ENCODE peak calls at places on chromosomes 1 and 21, in nine cellular contexts. J is sigmoid colon, Z is endodermal cell, U is mesenchymal stem cell, N is heart left ventricle, V is AG04450, I is psoas muscle, A is mammary epithelial cell, W is suprapubic skin. S is an unnamed sample.

GRCh38 chr1:61080408-61081134 is 1.8 kb upstream of the NFIA start:
- DNase-seq in J (no peak), Z (no peak), U (peak; percentile 11), N (no peak), V (no peak), I (no peak), A (no peak), W (no peak), S (no peak)

GRCh38 chr1:224430511-224431113 is 4.0 kb downstream of the WDR26 start:
- DNase-seq in J (no peak), Z (no peak), U (peak; percentile 74), N (no peak), V (no peak), I (no peak), A (peak; percentile 62), W (no peak), S (no peak)

GRCh38 chr1:228375578-228376261 is 30.9 kb downstream of the TRIM11 start:
- DNase-seq in J (peak; percentile 61), Z (no peak), U (no peak), N (peak; percentile 41), V (no peak), I (peak; percentile 51), A (no peak), W (no peak), S (peak; percentile 64)

GRCh38 chr1:226882187-226882586 is 11.8 kb downstream of the PSEN2 start:
- DNase-seq in J (no peak), Z (no peak), U (no peak), N (no peak), V (no peak), I (no peak), A (no peak), W (no peak), S (no peak)

GRCh38 chr21:35508389-35508888 is 459.3 kb upstream of the RUNX1 start:
- DNase-seq in J (peak; percentile 79), Z (peak; percentile 66), U (peak; percentile 91), N (peak; percentile 75), V (peak; percentile 18), I (peak; percentile 71), A (peak; percentile 56), W (no peak), S (peak; percentile 80)

GRCh38 chr1:65147424-65148177 is 402 bp upstream of the AK4 start:
- DNase-seq in J (peak; percentile 69), Z (peak; percentile 83), U (peak; percentile 15), N (peak; percentile 77), V (no peak), I (peak; percentile 55), A (peak; percentile 66), W (peak; percentile 79), S (peak; percentile 67)

GRCh38 chr1:114320586-114320985 is 166.9 kb upstream of the SYT6 start:
- DNase-seq in J (no peak), Z (no peak), U (peak; percentile 24), N (no peak), V (peak; percentile 65), I (no peak), A (peak; percentile 76), W (no peak), S (no peak)

GRCh38 chr1:204883405-204883804 is 12.7 kb downstream of the NFASC start:
- DNase-seq in J (no peak), Z (no peak), U (no peak), N (no peak), V (no peak), I (no peak), A (no peak), W (no peak), S (no peak)

GRCh38 chr1:87712261-87712674 is 383.6 kb downstream of the LMO4 start:
- DNase-seq in J (no peak), Z (no peak), U (no peak), N (no peak), V (no peak), I (no peak), A (peak; percentile 17), W (no peak), S (no peak)

GRCh38 chr1:184022651-184023050 is 14.9 kb downstream of the COLGALT2 start:
- DNase-seq in J (no peak), Z (no peak), U (peak; percentile 24), N (no peak), V (peak; percentile 27), I (no peak), A (no peak), W (no peak), S (no peak)

GRCh38 chr21:37787456-37787855 is 128.8 kb downstream of the KCNJ6 start:
- DNase-seq in J (no peak), Z (no peak), U (peak; percentile 87), N (no peak), V (peak; percentile 76), I (no peak), A (peak; percentile 61), W (no peak), S (no peak)

GRCh38 chr1:44220001-44220751 is 6.9 kb downstream of the DMAP1 start:
- DNase-seq in J (no peak), Z (no peak), U (peak; percentile 92), N (peak; percentile 56), V (peak; percentile 54), I (no peak), A (no peak), W (no peak), S (no peak)

GRCh38 chr1:175208773-175209492 is 16.4 kb upstream of the KIAA0040 start:
- DNase-seq in J (no peak), Z (no peak), U (no peak), N (no peak), V (no peak), I (no peak), A (no peak), W (no peak), S (no peak)

DNA sequence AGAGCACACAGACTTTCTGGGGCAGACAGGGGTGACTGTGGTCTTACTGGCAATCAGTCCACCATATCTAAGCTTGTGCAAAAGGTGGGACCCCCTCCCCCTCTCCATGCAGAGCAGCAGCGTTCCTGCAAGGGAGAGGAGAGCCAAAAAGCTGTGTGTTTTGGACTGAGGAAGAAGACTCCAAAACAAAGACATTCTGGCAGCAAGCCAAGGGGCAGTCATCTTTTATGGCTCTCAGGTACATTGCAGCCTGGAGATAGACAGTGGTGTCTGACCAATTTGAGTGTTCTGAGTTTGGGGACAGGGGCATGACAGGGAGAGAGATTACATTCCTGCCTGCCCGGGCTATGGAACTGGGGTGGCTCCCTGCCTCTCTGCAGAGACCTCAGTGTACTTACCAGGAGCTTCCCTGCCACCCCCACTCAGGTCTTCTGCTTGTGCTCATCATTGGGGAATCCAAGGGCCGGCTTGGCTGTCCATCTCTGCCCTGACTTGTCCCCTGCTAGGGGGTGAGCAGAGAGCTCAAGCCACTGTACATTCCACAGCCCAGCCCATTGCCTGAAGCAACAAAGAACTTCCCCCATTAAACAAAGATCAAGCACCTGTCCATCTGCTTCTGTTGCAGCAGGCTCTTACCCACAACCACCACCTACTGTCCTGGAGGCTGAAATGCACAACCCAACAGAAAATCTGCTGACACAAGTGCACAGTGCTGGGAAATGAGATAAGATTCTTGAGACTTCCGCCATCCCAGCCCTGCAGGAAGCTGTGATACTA is 131.1 kb downstream of the EVI5 start:
- DNase-seq in J (no peak), Z (no peak), U (no peak), N (no peak), V (no peak), I (no peak), A (peak; percentile 85), W (no peak), S (no peak)
- H3K9me3 ChIP-seq in J (no peaks in the 10 kb centered on the region), Z (peaks cover 38% of the 10 kb centered on the region), U (peaks cover 59% of the 10 kb centered on the region), N (peaks cover 31% of the 10 kb centered on the region), V (no peaks in the 10 kb centered on the region), I (peaks cover 20% of the 10 kb centered on the region), A (peaks cover 2% of the 10 kb centered on the region), W (peaks cover 16% of the 10 kb centered on the region), S (peaks cover 21% of the 10 kb centered on the region)

DNA sequence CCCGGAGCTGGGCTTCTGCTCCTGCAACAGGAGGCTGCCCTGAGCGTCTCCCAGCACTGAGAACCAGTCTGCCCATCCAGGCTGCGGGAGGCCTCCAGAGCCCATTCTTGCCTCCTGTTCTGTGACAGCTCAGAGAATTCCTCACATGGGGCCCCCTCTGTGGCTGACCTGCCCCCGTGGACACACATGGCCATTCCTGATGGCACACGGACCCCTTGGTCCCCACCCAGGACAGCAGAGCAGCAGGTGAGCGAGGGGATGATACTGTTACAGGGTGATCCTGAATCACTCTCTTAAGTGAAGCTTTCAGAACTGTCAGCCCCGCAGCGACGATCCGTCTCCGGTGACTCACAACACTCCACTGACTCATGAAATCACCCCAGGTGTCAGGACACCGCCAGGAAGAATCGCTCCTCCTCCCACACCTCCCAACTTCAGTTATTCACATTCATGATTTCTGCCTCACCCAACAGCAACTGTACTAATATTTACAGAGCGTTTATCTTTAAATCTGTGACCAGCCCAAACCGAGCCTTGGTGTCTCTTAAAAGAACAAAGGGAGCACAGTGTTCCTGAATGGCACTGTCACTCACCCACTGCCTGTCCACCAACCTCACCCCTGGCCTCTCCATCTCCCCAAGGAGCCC is 22.5 kb downstream of the CHD5 start:
- DNase-seq in J (no peak), Z (peak; percentile 83), U (peak; percentile 31), N (no peak), V (no peak), I (no peak), A (peak; percentile 96), W (no peak), S (no peak)
- H3K27ac ChIP-seq in J (no peak overlapping the region), Z (no peak overlapping the region), U (peak overlapping the region; percentile 8), N (no peak overlapping the region), V (no peak overlapping the region), I (no peak overlapping the region), A (peak overlapping the region; percentile 78), W (no peak overlapping the region), S (no peak overlapping the region)

DNA sequence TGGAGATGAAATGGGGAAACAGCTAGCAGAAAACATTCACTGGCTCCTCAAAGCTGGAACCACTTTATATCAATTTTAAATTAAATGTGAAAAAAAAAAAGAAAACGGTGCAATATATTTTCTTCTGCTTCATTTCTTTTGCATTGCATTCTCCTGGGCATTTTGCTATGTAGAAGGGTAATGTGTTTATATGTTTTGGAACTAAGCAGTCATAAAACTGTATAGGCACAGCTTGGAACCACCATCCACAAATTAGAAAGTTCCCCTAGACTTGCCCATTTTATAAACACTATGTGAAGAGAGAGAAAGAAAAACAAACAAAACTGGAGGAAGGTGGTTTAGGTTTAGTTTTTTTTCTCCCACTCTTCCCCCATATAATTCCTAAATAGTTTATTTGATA is 1054.7 kb downstream of the TTLL7 start:
- DNase-seq in J (no peak), Z (no peak), U (no peak), N (no peak), V (no peak), I (no peak), A (no peak), W (no peak), S (no peak)
- H3K9me3 ChIP-seq in J (no peaks in the 10 kb centered on the region), Z (no peaks in the 10 kb centered on the region), U (no peaks in the 10 kb centered on the region), N (no peaks in the 10 kb centered on the region), V (no peaks in the 10 kb centered on the region), I (no peaks in the 10 kb centered on the region), A (no peaks in the 10 kb centered on the region), W (no peaks in the 10 kb centered on the region), S (no peaks in the 10 kb centered on the region)

DNA sequence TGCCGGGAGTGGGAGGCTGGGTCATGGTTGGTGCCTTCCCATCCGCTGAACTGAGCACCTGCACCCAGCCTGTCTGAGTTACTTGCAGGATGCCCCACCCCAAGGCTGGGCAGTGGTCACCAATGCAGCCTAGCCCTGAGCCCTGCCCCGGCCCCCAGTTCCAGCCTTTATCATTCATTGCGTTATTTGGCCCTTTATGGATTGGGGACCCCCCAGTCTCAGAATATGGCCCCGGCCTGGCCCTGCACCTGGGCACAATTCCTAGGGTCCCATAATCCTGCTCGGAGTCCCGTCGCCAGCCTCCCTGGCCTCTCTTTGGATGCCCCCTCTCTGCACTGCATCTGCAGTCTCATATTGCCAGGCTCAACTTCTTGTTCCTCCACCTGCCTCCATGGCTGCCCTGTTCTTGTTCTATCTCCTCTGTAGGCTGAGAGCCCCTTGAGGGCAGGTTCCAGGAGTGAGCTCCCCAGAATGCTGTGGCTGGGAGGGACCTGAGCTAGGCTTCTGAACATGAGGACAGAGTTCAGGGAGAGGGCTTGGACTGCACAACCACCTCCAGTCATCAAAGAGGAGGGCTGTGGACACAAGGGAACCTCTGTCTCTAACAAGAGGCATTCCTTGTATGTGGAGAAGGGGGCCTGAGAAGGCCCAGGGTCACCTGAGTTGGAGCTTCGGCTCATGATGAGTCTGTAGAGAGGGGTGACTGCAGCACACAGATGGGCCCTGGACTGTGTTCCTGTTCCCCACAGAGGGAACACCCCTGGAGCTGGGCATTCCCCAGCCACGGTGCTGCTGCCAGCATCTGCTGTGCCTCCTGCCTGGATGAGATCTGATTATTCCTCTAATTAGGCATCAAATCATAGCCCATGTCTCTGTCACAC is 1.1 kb upstream of the KNCN start:
- DNase-seq in J (no peak), Z (no peak), U (no peak), N (no peak), V (no peak), I (no peak), A (no peak), W (no peak), S (no peak)
- H3K27ac ChIP-seq in J (no peak overlapping the region), Z (no peak overlapping the region), U (no peak overlapping the region), N (no peak overlapping the region), V (no peak overlapping the region), I (no peak overlapping the region), A (no peak overlapping the region), W (no peak overlapping the region), S (no peak overlapping the region)

S was measured in upper lobe of right lung.